ENCODE peak calls at places on chromosomes 3 and 15, in six cellular contexts. L, E, P, F, B and I are unnamed samples.

GRCh38 chr15:69665641-69666091 is 213.0 kb downstream of the RPLP1 start:
- DNase-seq in B (peak; percentile 60), L (no peak), E (no peak), P (peak; percentile 4), F (no peak), I (no peak)

GRCh38 chr3:36446230-36446629 is 65.9 kb downstream of the STAC start:
- DNase-seq in E (no peak), B (no peak), F (peak; percentile 36), P (no peak), L (no peak), I (no peak)

GRCh38 chr15:65409284-65409631 is 13.5 kb downstream of the IGDCC4 start:
- DNase-seq in P (no peak), B (no peak), E (peak; percentile 96), F (peak; percentile 99), L (no peak), I (peak; percentile 100)

GRCh38 chr3:72380193-72380592 is 468.1 kb downstream of the SHQ1 start:
- DNase-seq in B (no peak), L (no peak), F (peak; percentile 37), E (no peak), P (no peak), I (peak; percentile 41)

GRCh38 chr3:30578479-30578878 is 27.9 kb upstream of the TGFBR2 start:
- DNase-seq in E (peak; percentile 97), P (no peak), F (peak; percentile 94), B (no peak), L (peak; percentile 68), I (peak; percentile 97)

GRCh38 chr3:187063286-187064081 is 75.8 kb downstream of the RPL39L start:
- DNase-seq in E (no peak), B (no peak), L (no peak), F (peak; percentile 12), P (no peak), I (no peak)

GRCh38 chr3:87397210-87397609 is 120.8 kb upstream of the POU1F1 start:
- DNase-seq in B (no peak), F (peak; percentile 47), E (no peak), P (no peak), L (no peak), I (peak; percentile 69)

GRCh38 chr15:39918688-39919385 is 1.2 kb downstream of the GPR176 start:
- DNase-seq in E (peak; percentile 89), P (no peak), L (no peak), F (peak; percentile 85), B (no peak), I (peak; percentile 93)

GRCh38 chr15:47750030-47750739 is 32.9 kb downstream of the SEMA6D start:
- DNase-seq in E (peak; percentile 35), P (no peak), B (no peak), F (peak; percentile 82), L (no peak), I (peak; percentile 87)

GRCh38 chr3:119600732-119601131 is 3.0 kb downstream of the PLA1A start:
- DNase-seq in P (no peak), L (peak; percentile 61), F (no peak), B (no peak), E (no peak), I (no peak)

GRCh38 chr3:66372681-66373350 is 128.0 kb downstream of the LRIG1 start:
- DNase-seq in F (no peak), L (no peak), E (no peak), B (no peak), P (peak; percentile 77), I (no peak)

GRCh38 chr15:81752149-81752942 is 293.5 kb downstream of the MEX3B start:
- DNase-seq in B (no peak), P (peak; percentile 74), F (no peak), L (no peak), E (no peak), I (peak; percentile 3)

GRCh38 chr15:59685737-59686297 is 3.3 kb downstream of the BNIP2 start:
- DNase-seq in B (no peak), E (no peak), F (peak; percentile 12), L (no peak), P (no peak), I (peak; percentile 56)

GRCh38 chr3:69896095-69896494 is 103.4 kb upstream of the SAMMSON start:
- DNase-seq in P (no peak), L (no peak), E (no peak), F (no peak), B (no peak), I (no peak)

GRCh38 chr3:69902386-69902785 is 97.1 kb upstream of the SAMMSON start:
- DNase-seq in F (no peak), E (no peak), P (no peak), L (no peak), B (no peak), I (no peak)

GRCh38 chr3:69901802-69902201 is 97.7 kb upstream of the SAMMSON start:
- DNase-seq in E (no peak), B (no peak), L (no peak), P (no peak), F (no peak), I (no peak)

DNA sequence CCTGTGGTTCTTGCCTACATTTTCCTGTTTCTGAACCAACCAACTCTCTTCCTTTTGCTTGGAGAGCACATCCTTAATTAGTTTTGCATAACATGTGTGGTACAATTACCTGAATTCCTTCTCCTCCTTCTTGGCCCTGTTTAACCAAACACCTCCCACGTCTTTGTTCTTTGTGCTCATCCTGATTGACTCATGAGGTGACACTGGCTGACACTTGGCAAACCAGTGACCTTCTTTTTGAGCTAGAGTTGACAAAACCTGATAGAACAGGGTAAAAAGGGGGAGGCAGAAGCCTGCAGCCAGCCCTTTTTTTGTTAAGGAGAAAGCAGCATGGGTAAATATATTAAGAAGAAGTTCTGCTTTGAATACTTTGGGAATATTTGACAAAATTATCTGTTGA is 99.2 kb upstream of the SAMMSON start:
- DNase-seq in E (no peak), P (no peak), F (no peak), L (no peak), B (no peak), I (no peak)
- TF ChIP-seq CTCF in E (no peak), P (no peak), F (no peak), L (no peak), B (no peak), I (no peak)

GRCh38 chr3:39810647-39811161 is 1.3 kb downstream of the MYRIP start:
- DNase-seq in E (no peak), B (no peak), L (no peak), P (no peak), F (no peak), I (no peak)

GRCh38 chr3:39811561-39811960 is 2.2 kb downstream of the MYRIP start:
- DNase-seq in B (no peak), E (no peak), P (no peak), F (no peak), L (no peak), I (no peak)

GRCh38 chr3:39809995-39810595 is 686 bp downstream of the MYRIP start:
- DNase-seq in E (no peak), L (no peak), B (peak; percentile 13), F (no peak), P (no peak), I (no peak)

GRCh38 chr3:39814007-39814406 is 4.6 kb downstream of the MYRIP start:
- DNase-seq in E (no peak), B (no peak), L (no peak), F (peak; percentile 70), P (peak; percentile 69), I (peak; percentile 64)

GRCh38 chr3:39812537-39812936 is 3.1 kb downstream of the MYRIP start:
- DNase-seq in E (no peak), B (no peak), L (no peak), F (no peak), P (peak; percentile 15), I (no peak)
- TF ChIP-seq CTCF in E (peak; percentile 45), B (no peak), L (no peak), F (peak; percentile 25), P (peak; percentile 56), I (no peak)

GRCh38 chr15:90934256-90934948 is 683 bp upstream of the UNC45A start:
- DNase-seq in L (peak; percentile 93), P (peak; percentile 67), F (peak; percentile 82), E (no peak), B (peak; percentile 80), I (peak; percentile 71)

GRCh38 chr15:90930861-90931629 is 1.3 kb downstream of the HDDC3 start:
- DNase-seq in P (no peak), E (no peak), B (peak; percentile 41), F (no peak), L (no peak), I (no peak)

GRCh38 chr15:90931737-90932659 is at the start of gene HDDC3:
- DNase-seq in B (peak; percentile 85), L (peak; percentile 95), P (peak; percentile 66), F (peak; percentile 79), E (no peak), I (peak; percentile 72)

GRCh38 chr15:90933310-90933709 is 961 bp upstream of the HDDC3 start:
- DNase-seq in E (no peak), P (no peak), B (no peak), L (no peak), F (no peak), I (no peak)

GRCh38 chr15:90932660-90932991 is 277 bp upstream of the HDDC3 start:
- DNase-seq in E (no peak), L (no peak), B (no peak), P (no peak), F (no peak), I (no peak)
- TF ChIP-seq CTCF in E (no peak), L (no peak), B (no peak), P (no peak), F (no peak), I (no peak)

GRCh38 chr3:9825461-9826040 is 15.5 kb downstream of the TTLL3 start:
- DNase-seq in B (no peak), L (no peak), F (no peak), E (no peak), P (no peak), I (no peak)

GRCh38 chr3:9831253-9831652 is 12.6 kb downstream of the RPUSD3 start:
- DNase-seq in B (no peak), P (no peak), E (no peak), F (no peak), L (no peak), I (no peak)

GRCh38 chr3:9826815-9827574 is 16.8 kb downstream of the RPUSD3 start:
- DNase-seq in F (no peak), L (no peak), E (no peak), P (no peak), B (no peak), I (no peak)

GRCh38 chr3:9833078-9833477 is 10.7 kb downstream of the RPUSD3 start:
- DNase-seq in B (no peak), L (no peak), F (no peak), P (no peak), E (no peak), I (no peak)

DNA sequence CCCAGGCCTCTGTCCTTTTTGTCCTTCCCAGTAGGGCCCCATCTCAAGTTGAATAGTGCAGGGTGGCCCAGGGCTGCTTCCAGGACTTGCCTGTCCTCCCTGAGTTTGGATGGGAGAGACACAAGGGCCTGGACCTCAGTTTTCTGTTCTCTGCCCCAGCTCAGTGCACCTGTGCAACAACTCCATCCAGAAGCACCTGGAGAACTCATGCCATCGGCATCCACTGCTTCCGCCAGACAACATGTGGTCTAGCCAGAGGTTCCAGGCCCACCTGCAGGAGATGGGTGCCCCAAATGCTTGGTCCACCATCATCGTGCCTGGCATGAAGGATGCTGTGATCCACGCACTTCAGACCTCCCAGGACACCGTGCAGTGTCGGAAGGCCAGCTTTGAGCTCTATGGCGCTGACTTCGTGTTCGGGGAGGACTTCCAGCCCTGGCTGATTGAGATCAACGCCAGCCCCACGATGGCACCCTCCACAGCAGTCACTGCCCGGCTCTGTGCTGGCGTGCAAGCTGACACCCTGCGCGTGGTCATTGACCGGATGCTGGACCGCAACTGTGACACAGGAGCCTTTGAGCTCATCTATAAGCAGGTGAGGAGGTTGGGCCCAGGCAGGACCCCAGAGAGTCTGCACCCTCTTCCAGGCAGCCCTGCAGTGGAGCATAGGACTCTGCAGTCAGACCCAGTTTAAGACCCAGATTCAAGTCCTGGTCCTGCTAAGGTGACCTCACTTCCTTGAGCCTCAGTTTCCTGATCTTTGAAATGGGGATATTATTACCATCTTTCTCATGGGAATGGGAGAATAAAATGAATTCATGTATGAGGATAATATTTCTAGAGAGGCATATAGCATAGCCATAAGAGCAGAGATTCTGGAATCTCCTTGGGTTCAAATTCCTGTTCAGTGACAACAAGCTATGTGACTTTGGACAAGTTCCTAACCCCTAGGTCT is 14.7 kb downstream of the RPUSD3 start:
- DNase-seq in B (no peak), L (no peak), F (no peak), P (no peak), E (no peak), I (no peak)
- TF ChIP-seq CTCF in B (no peak), L (no peak), F (no peak), P (no peak), E (no peak), I (no peak)